ENCODE peak calls at places on chromosomes 1 and 21, in eight cellular contexts. V, K, B, P, T, Q, G and I are unnamed samples. For H3K4me1, the result is how much of the 10 kb centered on the place peaks cover.

GRCh38 chr1:181011301-181012202 is 11.1 kb downstream of the STX6 start:
- DNase-seq in V (no peak), K (no peak), B (no peak), P (no peak), T (no peak), Q (no peak), G (no peak), I (no peak)

GRCh38 chr1:197706593-197706992 is 68.7 kb downstream of the DENND1B start:
- DNase-seq in V (no peak), K (no peak), B (no peak), P (no peak), T (no peak), Q (no peak), G (no peak), I (no peak)

GRCh38 chr1:39269349-39269748 is 64.9 kb downstream of the MACF1 start:
- DNase-seq in V (no peak), K (no peak), B (no peak), P (no peak), T (no peak), Q (no peak), G (no peak), I (no peak)

GRCh38 chr1:107895403-107896181 is 69.4 kb downstream of the VAV3 start:
- DNase-seq in V (no peak), K (no peak), B (no peak), P (no peak), T (no peak), Q (no peak), G (no peak), I (peak)

GRCh38 chr1:31788825-31789256 is 24.7 kb upstream of the ADGRB2 start:
- DNase-seq in V (peak), K (no peak), B (no peak), P (no peak), T (peak), Q (no peak), G (no peak), I (no peak)

GRCh38 chr1:174998569-174999215 is 1.1 kb upstream of the CACYBP start:
- DNase-seq in V (peak), K (no peak), B (peak), P (peak), T (peak), Q (peak), G (no peak), I (peak)

GRCh38 chr1:204473415-204473965 is 21.1 kb downstream of the PIK3C2B start:
- DNase-seq in V (no peak), K (no peak), B (no peak), P (no peak), T (no peak), Q (no peak), G (no peak), I (no peak)

GRCh38 chr1:145695781-145696629 is 11.2 kb downstream of the PDZK1 start:
- DNase-seq in V (no peak), K (no peak), B (no peak), P (no peak), T (no peak), Q (no peak), G (no peak), I (no peak)

GRCh38 chr1:92623187-92623778 is 136.6 kb upstream of the GFI1 start:
- DNase-seq in V (no peak), K (no peak), B (no peak), P (no peak), T (peak), Q (no peak), G (no peak), I (no peak)

GRCh38 chr1:161956097-161956496 is 67.6 kb downstream of the OLFML2B start:
- DNase-seq in V (no peak), K (no peak), B (no peak), P (no peak), T (no peak), Q (no peak), G (no peak), I (no peak)

GRCh38 chr1:29703596-29703995 is 467.3 kb downstream of the PTPRU start:
- DNase-seq in V (peak), K (no peak), B (peak), P (no peak), T (peak), Q (no peak), G (no peak), I (no peak)

GRCh38 chr1:51644533-51645197 is 27.8 kb downstream of the OSBPL9 start:
- DNase-seq in V (no peak), K (peak), B (no peak), P (no peak), T (peak), Q (peak), G (no peak), I (no peak)

GRCh38 chr1:243493156-243494129 is 237.6 kb downstream of the SDCCAG8 start:
- DNase-seq in V (no peak), K (no peak), B (no peak), P (no peak), T (no peak), Q (no peak), G (no peak), I (no peak)

GRCh38 chr1:84509029-84509428 is 2.6 kb upstream of the GNG5 start:
- DNase-seq in V (no peak), K (no peak), B (no peak), P (no peak), T (no peak), Q (no peak), G (no peak), I (no peak)

GRCh38 chr21:38661296-38662223 is 144.2 kb upstream of the ETS2 start:
- DNase-seq in V (no peak), K (no peak), B (no peak), P (peak), T (peak), Q (peak), G (no peak), I (no peak)

GRCh38 chr1:229258031-229258850 is 12.7 kb upstream of the RAB4A start:
- DNase-seq in V (peak), K (peak), B (peak), P (peak), T (peak), Q (peak), G (no peak), I (peak)

GRCh38 chr1:84889437-84889836 is 3.6 kb downstream of the LPAR3 start:
- DNase-seq in V (no peak), K (no peak), B (no peak), P (no peak), T (no peak), Q (no peak), G (no peak), I (no peak)

GRCh38 chr21:28338906-28339305 is 653.8 kb downstream of the LTN1 start:
- DNase-seq in V (no peak), K (no peak), B (no peak), P (no peak), T (no peak), Q (no peak), G (no peak), I (no peak)

GRCh38 chr1:200954434-200954833 is 59.7 kb downstream of the INAVA start:
- DNase-seq in V (no peak), K (no peak), B (no peak), P (no peak), T (no peak), Q (no peak), G (no peak), I (no peak)

GRCh38 chr1:201108614-201109013 is 3.6 kb downstream of the CACNA1S start:
- DNase-seq in V (no peak), K (no peak), B (no peak), P (no peak), T (no peak), Q (no peak), G (no peak), I (no peak)

GRCh38 chr21:43916691-43917514 is 51.9 kb downstream of the AGPAT3 start:
- DNase-seq in V (peak), K (peak), B (no peak), P (peak), T (no peak), Q (no peak), G (peak), I (no peak)

GRCh38 chr1:46174448-46175231 is at the start of gene TSPAN1:
- DNase-seq in V (no peak), K (peak), B (peak), P (no peak), T (no peak), Q (no peak), G (no peak), I (peak)

GRCh38 chr21:43719748-43720538 is 1.0 kb downstream of the PDXK start:
- DNase-seq in V (no peak), K (no peak), B (no peak), P (no peak), T (no peak), Q (no peak), G (no peak), I (peak)

GRCh38 chr1:1347026-1347595 is 2.1 kb downstream of the DVL1 start:
- DNase-seq in V (no peak), K (no peak), B (no peak), P (no peak), T (no peak), Q (no peak), G (no peak), I (no peak)

GRCh38 chr21:20023199-20023598 is 975.0 kb upstream of the NCAM2 start:
- DNase-seq in V (no peak), K (no peak), B (no peak), P (no peak), T (no peak), Q (no peak), G (no peak), I (no peak)

GRCh38 chr1:71787699-71788098 is 494.6 kb downstream of the NEGR1 start:
- DNase-seq in V (no peak), K (no peak), B (no peak), P (no peak), T (no peak), Q (no peak), G (no peak), I (no peak)

DNA sequence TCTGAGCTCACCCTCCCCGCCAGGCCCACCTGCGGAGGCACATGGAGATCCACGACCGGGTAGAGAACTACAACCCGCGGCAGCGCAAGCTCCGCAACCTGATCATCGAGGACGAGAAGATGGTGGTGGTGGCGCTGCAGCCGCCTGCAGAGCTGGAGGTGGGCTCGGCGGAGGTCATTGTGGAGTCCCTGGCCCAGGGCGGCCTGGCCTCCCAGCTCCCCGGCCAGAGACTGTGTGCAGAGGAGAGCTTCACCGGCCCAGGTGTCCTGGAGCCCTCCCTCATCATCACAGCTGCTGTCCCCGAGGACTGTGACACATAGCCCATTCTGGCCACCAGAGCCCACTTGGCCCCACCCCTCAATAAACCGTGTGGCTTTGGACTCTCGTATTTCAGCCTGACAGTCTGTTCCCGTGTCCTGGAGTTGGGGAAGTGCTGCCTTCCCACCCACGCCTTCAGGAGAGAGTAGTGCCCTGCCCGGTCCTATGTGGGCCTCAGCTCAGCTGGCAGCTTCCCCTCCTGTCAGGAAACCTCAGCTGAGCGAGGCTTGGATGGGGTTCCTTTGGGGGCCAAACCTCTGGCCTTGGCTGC is 9.2 kb downstream of the ZBTB48 start:
- DNase-seq in V (no peak), K (no peak), B (no peak), P (no peak), T (no peak), Q (no peak), G (no peak), I (no peak)
- TF ChIP-seq EP300 in V (no peak), K (no peak), B (no peak), P (no peak), T (no peak), Q (no peak), G (no peak), I (no peak)

GRCh38 chr1:18798533-18799445 is 60.7 kb downstream of the TAS1R2 start:
- DNase-seq in V (no peak), K (no peak), B (no peak), P (no peak), T (no peak), Q (no peak), G (no peak), I (no peak)
- H3K27ac ChIP-seq in V (no peak), K (no peak), B (no peak), P (no peak), T (no peak), Q (no peak), G (no peak), I (no peak)

GRCh38 chr1:26538480-26539412 is 9.2 kb downstream of the RPS6KA1 start:
- DNase-seq in V (peak), K (no peak), B (no peak), P (no peak), T (peak), Q (peak), G (no peak), I (peak)

GRCh38 chr1:26539722-26540121 is 10.2 kb downstream of the RPS6KA1 start:
- DNase-seq in V (no peak), K (no peak), B (no peak), P (no peak), T (no peak), Q (no peak), G (no peak), I (no peak)

GRCh38 chr1:26536081-26536480 is 6.5 kb downstream of the RPS6KA1 start:
- DNase-seq in V (no peak), K (no peak), B (no peak), P (no peak), T (no peak), Q (no peak), G (no peak), I (no peak)

GRCh38 chr1:26536521-26536920 is 7.0 kb downstream of the RPS6KA1 start:
- DNase-seq in V (no peak), K (no peak), B (no peak), P (no peak), T (no peak), Q (no peak), G (no peak), I (no peak)

GRCh38 chr1:26537951-26538352 is 8.4 kb downstream of the RPS6KA1 start:
- DNase-seq in V (peak), K (no peak), B (no peak), P (no peak), T (peak), Q (peak), G (no peak), I (no peak)
- H3K4me1 ChIP-seq in V (under half), K (under half), B (under half), P (under half), T (under half), Q (under half), G (under half), I (under half)

DNA sequence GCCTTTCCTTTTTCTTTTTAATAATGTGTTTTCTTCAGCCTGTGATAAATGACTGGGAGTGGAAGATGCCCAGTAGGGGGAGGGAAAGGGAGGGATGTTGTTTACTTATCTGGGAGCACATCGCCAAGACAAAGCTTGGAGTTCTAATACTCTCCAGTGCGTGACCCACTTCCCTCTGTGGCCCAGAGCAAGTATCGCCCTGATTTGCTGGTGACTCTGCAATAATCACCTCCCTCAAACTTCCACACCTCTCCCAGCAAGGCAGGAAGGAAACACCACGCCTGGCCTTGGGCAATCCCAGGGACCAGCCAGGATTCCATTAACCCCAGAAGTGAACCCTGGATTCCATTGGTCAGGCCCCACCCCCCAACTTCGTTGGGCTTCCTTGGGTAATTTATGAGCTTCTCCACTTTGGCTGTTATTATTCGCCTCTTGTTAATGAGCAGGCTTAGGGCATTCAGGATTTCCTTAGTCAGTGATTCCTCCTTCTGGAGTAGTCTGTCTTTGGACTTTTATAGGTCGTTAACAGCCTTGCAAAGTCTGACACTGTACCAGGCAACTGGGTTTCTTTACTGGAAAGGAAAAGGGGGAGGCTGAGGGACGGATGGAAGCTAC is 24.3 kb upstream of the GRHL3 start:
- DNase-seq in V (no peak), K (peak), B (peak), P (peak), T (peak), Q (peak), G (peak), I (peak)
- TF ChIP-seq EP300 in V (no peak), K (no peak), B (peak), P (no peak), T (peak), Q (no peak), G (no peak), I (no peak)

DNA sequence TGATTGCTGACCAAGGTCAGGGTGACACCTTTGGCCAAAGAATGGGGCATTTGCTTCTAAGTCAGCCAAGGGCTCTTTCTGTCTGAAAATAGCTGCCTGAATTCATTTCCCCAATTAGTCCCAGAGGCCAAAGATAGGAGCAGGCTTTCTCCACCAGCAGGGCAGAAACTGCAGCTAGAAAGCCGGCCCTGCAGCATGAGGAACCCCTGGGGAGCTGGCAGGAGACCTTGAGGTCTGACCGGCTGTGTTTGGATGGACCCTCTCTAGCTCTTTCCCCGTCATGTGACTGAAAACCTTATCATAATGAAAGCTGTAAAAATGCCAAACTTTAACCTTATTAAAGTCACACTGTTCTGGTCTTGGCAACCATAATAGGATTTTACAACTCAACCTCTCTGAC is 93.4 kb downstream of the CD58 start:
- DNase-seq in V (no peak), K (no peak), B (no peak), P (no peak), T (no peak), Q (no peak), G (no peak), I (no peak)
- H3K27ac ChIP-seq in V (no peak), K (no peak), B (peak), P (no peak), T (no peak), Q (peak), G (no peak), I (no peak)

GRCh38 chr21:44929242-44929798 is 8.6 kb upstream of the ITGB2 start:
- DNase-seq in V (no peak), K (no peak), B (no peak), P (no peak), T (no peak), Q (no peak), G (no peak), I (no peak)
- H3K4me1 ChIP-seq in V (under half), K (under half), B (under half), P (under half), T (under half), Q (under half), G (half or more), I (half or more)